ENCODE peak calls at places on chromosomes 13 and 19, in seven cellular contexts. R, D, X, C, H, O and N are unnamed samples. For H3K36me3, the result is how much of the 10 kb centered on the place peaks cover.

GRCh38 chr19:11535792-11536595 is 2.7 kb upstream of the CNN1 start:
- DNase-seq in O (peak), C (peak), H (peak), X (peak), D (peak), R (peak), N (peak)

GRCh38 chr19:45919678-45920077 is 5.1 kb upstream of the NANOS2 start:
- DNase-seq in R (no peak), H (no peak), D (no peak), C (no peak), X (no peak), O (no peak), N (no peak)

GRCh38 chr13:109794095-109794494 is 7.7 kb upstream of the IRS2 start:
- DNase-seq in R (peak), H (no peak), O (no peak), X (no peak), C (no peak), D (no peak), N (peak)

GRCh38 chr13:42617262-42617661 is 43.3 kb downstream of the TNFSF11 start:
- DNase-seq in X (no peak), H (no peak), C (no peak), R (no peak), D (no peak), O (no peak), N (no peak)

GRCh38 chr13:27631156-27631555 is 9.5 kb downstream of the POLR1D start:
- DNase-seq in X (no peak), O (no peak), D (no peak), C (no peak), R (no peak), H (no peak), N (no peak)

GRCh38 chr13:40566811-40567210 is 99.6 kb downstream of the FOXO1 start:
- DNase-seq in H (no peak), C (no peak), D (no peak), X (no peak), R (no peak), O (no peak), N (no peak)

GRCh38 chr13:103931396-103931795 is 865.2 kb upstream of the SLC10A2 start:
- DNase-seq in R (no peak), C (no peak), X (no peak), O (no peak), D (no peak), H (no peak), N (no peak)

GRCh38 chr13:32267836-32268439 is 47.2 kb downstream of the ZAR1L start:
- DNase-seq in O (peak), X (no peak), R (peak), C (no peak), D (no peak), H (peak), N (no peak)

GRCh38 chr19:45162464-45163143 is 1.8 kb upstream of the NKPD1 start:
- DNase-seq in O (no peak), R (no peak), C (no peak), X (no peak), H (no peak), D (no peak), N (no peak)

GRCh38 chr13:61654501-61654900 is 238.9 kb upstream of the PCDH20 start:
- DNase-seq in H (no peak), X (no peak), R (no peak), C (no peak), D (no peak), O (no peak), N (no peak)

GRCh38 chr13:112771139-112771876 is 81.5 kb downstream of the ATP11A start:
- DNase-seq in X (peak), C (no peak), O (no peak), D (no peak), H (no peak), R (no peak), N (no peak)

DNA sequence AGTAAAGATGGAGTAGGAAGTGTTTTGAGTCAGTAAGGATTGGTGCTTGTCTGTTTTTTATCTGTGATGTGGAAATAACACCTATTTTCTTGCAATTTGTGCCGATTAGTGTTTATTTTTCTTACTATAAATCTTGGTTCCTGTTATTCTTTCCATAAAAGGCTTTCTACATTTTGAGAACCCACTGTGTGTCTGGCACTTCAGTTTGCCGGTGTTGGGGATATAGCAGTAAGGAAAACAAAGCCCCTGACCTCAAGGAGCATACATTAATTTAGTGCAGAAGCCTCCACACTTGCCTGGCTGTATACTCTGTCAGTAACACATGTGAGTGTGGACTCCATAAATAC is 35.6 kb upstream of the GARRE1 start:
- DNase-seq in D (no peak), X (no peak), C (no peak), R (no peak), O (no peak), H (no peak), N (no peak)
- H3K36me3 ChIP-seq in D (half or more), X (half or more), C (under half), R (half or more), O (under half), H (under half), N (under half)

GRCh38 chr13:59587030-59587429 is 576.7 kb downstream of the DIAPH3 start:
- DNase-seq in C (no peak), D (no peak), X (no peak), H (no peak), R (no peak), O (no peak), N (no peak)

GRCh38 chr13:59584101-59584500 is 579.6 kb downstream of the DIAPH3 start:
- DNase-seq in X (no peak), R (no peak), C (no peak), D (no peak), O (no peak), H (no peak), N (no peak)

GRCh38 chr13:59587971-59588716 is 575.6 kb downstream of the DIAPH3 start:
- DNase-seq in R (no peak), C (no peak), D (no peak), O (no peak), H (no peak), X (no peak), N (no peak)

GRCh38 chr13:59584902-59585670 is 578.6 kb downstream of the DIAPH3 start:
- DNase-seq in H (no peak), R (no peak), C (no peak), D (no peak), O (no peak), X (no peak), N (no peak)

DNA sequence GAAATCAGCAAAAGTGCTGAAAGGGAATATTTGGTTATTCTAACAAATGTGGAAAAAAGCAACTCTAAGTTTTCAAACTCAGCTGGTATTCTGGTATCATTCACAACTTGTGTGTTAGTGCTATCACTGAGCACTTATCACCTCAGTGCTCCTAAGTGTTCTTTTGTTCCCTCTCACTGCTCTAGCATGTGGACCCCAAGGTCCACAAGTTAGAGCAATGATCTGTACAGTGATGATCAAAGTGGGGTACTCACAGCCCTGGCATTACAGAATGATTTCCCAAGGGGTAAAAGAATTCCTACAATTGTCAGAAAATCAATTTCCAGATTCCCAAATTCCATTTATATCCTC is 575.0 kb downstream of the DIAPH3 start:
- DNase-seq in O (no peak), C (no peak), R (no peak), H (no peak), D (no peak), X (no peak), N (no peak)
- H3K4me3 ChIP-seq in O (no peak), C (no peak), R (no peak), H (no peak), D (no peak), X (no peak), N (no peak)

GRCh38 chr19:38195237-38195636 is 28.8 kb downstream of the DPF1 start:
- DNase-seq in H (no peak), X (no peak), O (no peak), R (no peak), C (no peak), D (no peak), N (no peak)
- H3K36me3 ChIP-seq in H (under half), X (under half), O (under half), R (under half), C (under half), D (under half), N (under half)

DNA sequence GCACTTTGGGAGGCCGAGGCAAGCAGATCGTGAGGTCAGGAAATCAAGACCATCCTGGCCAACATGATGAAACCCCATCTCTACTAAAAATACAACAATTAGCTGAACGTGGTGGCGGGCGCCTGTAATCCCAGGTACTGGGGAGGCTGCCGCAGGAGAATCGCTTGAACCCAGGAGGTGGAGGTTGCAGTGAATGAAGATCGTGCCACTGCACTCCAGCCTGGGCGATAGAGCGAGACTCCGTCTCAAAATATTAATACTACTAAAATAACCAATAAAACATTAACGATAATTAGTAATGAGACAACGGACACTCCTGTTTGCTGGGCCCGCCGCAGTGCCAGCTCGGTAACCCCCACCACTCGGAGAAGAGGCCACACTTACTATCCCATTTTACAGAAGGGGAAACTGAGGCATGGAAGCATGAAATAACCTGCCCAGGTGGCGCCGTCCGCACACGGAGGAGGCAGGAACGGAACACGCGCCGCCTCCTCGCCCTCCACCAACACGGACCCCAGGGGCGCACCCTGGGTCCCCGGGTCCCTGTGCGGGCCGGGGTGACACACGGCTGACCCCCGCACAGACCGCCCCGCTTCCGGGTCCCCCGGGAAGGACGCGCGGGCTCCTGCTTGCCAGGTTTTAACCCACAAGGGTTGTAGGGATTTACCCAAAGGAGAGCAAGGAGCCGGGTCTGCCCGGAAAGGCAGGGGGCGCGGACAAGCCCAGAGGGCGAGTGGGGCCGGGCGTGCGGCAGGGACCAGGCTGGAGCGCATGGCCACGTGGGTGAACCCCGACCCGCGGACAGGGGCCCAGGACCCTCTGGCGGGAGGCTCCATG is 1.6 kb downstream of the R3HDM4 start:
- DNase-seq in C (no peak), R (no peak), X (no peak), H (no peak), O (no peak), D (no peak), N (no peak)
- H3K4me3 ChIP-seq in C (peak), R (no peak), X (no peak), H (peak), O (no peak), D (no peak), N (no peak)

DNA sequence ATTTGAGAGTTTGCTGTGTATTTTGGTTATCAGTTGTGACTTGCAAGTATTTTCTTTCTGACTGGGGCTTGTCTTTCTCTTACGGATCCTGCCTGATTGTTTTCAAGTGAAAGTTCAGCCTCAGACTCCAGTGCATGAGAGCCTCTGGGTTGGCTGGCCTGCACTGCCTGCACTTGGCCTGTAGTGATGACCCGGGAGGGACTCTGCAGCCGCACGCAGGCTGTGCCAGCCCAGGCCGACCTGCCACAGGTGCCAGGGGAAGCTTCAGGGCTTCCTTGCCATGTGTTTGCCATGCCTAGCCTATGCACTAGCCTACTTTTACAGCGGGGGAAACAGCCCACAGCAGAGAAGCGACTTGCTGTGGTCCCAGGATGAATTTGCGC is 77.0 kb downstream of the KDM4B start:
- DNase-seq in X (no peak), D (no peak), C (no peak), O (no peak), H (no peak), R (no peak), N (no peak)
- H3K36me3 ChIP-seq in X (under half), D (under half), C (under half), O (under half), H (under half), R (under half), N (under half)

DNA sequence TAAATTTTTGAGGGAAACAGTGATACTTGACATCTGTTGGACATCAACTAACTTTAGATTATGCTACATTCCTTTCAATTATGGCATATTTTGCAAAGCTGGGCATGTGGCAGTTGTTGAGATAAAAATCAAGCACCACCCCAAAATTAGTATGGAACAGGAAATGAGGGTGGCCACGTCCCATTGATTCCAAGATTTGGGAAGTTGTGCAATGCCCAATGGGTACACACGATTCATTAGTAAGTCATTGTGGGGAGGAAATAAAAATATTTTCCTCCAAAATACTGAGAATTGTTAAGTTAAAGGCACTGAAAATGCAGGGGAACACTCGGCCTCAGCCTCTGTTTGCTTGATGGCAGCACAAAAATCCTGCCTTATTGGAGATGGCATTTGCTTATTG is 7.6 kb downstream of the ERICH6B start:
- DNase-seq in X (no peak), H (no peak), D (no peak), C (no peak), R (no peak), O (no peak), N (no peak)
- H3K4me3 ChIP-seq in X (no peak), H (no peak), D (no peak), C (no peak), R (no peak), O (no peak), N (no peak)

GRCh38 chr13:63773476-63773875 is 2357.8 kb upstream of the PCDH20 start:
- DNase-seq in H (no peak), C (peak), O (no peak), X (no peak), D (no peak), R (no peak), N (no peak)

DNA sequence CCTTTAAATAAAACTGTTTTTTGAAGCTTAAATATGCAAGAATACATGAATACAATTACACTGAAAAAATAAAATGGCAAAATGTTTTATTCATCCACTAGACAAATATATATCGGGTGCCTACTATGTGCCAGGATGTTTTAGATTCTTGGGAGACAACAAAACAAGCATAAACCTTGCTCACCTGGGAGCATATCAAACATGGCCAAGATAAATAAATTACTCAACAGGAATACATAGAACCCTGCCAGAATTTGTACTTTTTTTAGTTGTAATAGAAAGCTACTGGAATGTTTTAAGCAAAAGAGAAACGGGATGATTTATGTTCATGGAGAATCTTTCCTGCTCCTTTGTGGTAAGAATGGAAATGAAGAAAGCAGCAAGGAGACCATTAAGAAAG is 2358.5 kb upstream of the PCDH20 start:
- DNase-seq in O (no peak), X (no peak), H (no peak), C (no peak), R (no peak), D (no peak), N (no peak)
- H3K36me3 ChIP-seq in O (under half), X (under half), H (under half), C (under half), R (under half), D (under half), N (under half)

DNA sequence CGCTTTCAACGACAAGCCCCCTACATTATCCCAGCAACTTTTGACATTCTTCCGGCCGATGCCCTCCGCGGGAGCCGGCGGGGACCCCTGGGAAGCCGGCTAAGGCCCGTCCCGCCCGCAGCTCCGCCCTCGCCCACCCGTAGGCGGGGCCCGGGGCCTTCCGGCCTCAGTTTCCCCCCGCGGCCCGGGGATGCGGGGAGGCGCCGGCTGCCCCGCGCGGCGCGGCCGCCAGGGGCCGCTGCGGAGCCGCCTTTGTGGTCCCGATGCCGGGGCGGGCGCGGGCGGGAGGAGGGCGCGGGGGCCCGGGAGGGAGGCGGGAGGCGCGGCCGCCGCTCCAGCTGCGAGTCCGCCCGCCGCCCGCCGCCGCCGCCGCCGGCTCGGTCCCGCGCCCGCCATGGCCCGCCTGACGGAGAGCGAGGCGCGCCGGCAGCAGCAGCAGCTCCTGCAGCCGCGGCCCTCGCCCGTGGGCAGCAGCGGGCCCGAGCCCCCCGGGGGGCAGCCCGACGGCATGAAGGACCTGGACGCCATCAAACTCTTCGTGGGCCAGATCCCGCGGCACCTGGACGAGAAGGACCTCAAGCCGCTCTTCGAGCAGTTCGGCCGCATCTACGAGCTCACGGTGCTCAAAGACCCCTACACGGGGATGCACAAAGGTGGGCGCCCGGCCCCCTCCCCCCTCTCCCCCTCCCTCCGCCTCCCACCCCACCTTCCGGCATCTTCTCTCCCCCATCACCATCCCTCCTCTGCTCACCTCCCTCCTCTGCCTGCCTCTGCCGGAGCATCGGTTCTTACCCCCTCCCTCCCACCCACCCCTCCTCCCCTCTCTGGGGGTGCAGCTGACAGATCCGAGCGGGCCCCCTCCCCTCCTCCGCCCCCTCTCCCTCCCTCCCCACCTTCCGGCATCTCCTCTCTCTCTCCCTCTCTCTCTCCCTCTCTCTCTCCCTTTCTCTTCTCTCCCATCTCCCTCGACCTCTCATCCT is at the start of gene CELF5:
- DNase-seq in H (no peak), R (peak), X (peak), D (no peak), O (peak), C (no peak), N (peak)
- H3K4me3 ChIP-seq in H (peak), R (no peak), X (peak), D (no peak), O (peak), C (peak), N (no peak)